ENCODE peak calls at places on chromosomes 16 and 17, in seven cellular contexts. One of them, this sample, is unnamed. For H3K4me1, the result is how much of the 10 kb centered on the place peaks cover.

GRCh38 chr16:88479795-88480760 is 27.0 kb downstream of the ZFPM1 start:
- DNase-seq in HepG2: no peak
- DNase-seq in GM12878: no peak
- DNase-seq in H1: no peak
- DNase-seq in HCT116: no peak
- DNase-seq in SK-N-SH: no peak
- DNase-seq in K562: no peak
- DNase-seq in this sample: no peak

GRCh38 chr17:50194441-50195195 is 6.8 kb downstream of the COL1A1 start:
- DNase-seq in HepG2: no peak
- DNase-seq in GM12878: no peak
- DNase-seq in H1: no peak
- DNase-seq in HCT116: no peak
- DNase-seq in SK-N-SH: no peak
- DNase-seq in K562: no peak
- DNase-seq in this sample: no peak

GRCh38 chr16:19264123-19264673 is 21.3 kb upstream of the CLEC19A start:
- DNase-seq in HepG2: no peak
- DNase-seq in GM12878: no peak
- DNase-seq in H1: no peak
- DNase-seq in HCT116: no peak
- DNase-seq in SK-N-SH: no peak
- DNase-seq in K562: no peak
- DNase-seq in this sample: no peak

GRCh38 chr17:57707892-57708291 is 37.2 kb downstream of the CCDC182 start:
- DNase-seq in HepG2: no peak
- DNase-seq in GM12878: no peak
- DNase-seq in H1: peak
- DNase-seq in HCT116: no peak
- DNase-seq in SK-N-SH: peak
- DNase-seq in K562: no peak
- DNase-seq in this sample: peak

GRCh38 chr16:48011466-48011865 is 144.3 kb downstream of the ABCC12 start:
- DNase-seq in HepG2: no peak
- DNase-seq in GM12878: no peak
- DNase-seq in H1: no peak
- DNase-seq in HCT116: no peak
- DNase-seq in SK-N-SH: no peak
- DNase-seq in K562: no peak
- DNase-seq in this sample: no peak

GRCh38 chr16:30659507-30660423 is 1.5 kb downstream of the FBRS start:
- DNase-seq in HepG2: no peak
- DNase-seq in GM12878: no peak
- DNase-seq in H1: no peak
- DNase-seq in HCT116: no peak
- DNase-seq in SK-N-SH: peak
- DNase-seq in K562: no peak
- DNase-seq in this sample: peak

GRCh38 chr16:19323596-19323995 is 38.1 kb downstream of the CLEC19A start:
- DNase-seq in HepG2: no peak
- DNase-seq in GM12878: no peak
- DNase-seq in H1: no peak
- DNase-seq in HCT116: no peak
- DNase-seq in SK-N-SH: no peak
- DNase-seq in K562: no peak
- DNase-seq in this sample: no peak

GRCh38 chr17:28811594-28812135 is 30.9 kb downstream of the FAM222B start:
- DNase-seq in HepG2: peak
- DNase-seq in GM12878: no peak
- DNase-seq in H1: no peak
- DNase-seq in HCT116: peak
- DNase-seq in SK-N-SH: peak
- DNase-seq in K562: peak
- DNase-seq in this sample: no peak

GRCh38 chr16:30567160-30567990 is 4.1 kb downstream of the ZNF688 start:
- DNase-seq in HepG2: no peak
- DNase-seq in GM12878: no peak
- DNase-seq in H1: no peak
- DNase-seq in HCT116: no peak
- DNase-seq in SK-N-SH: no peak
- DNase-seq in K562: no peak
- DNase-seq in this sample: no peak

GRCh38 chr17:31739300-31739699 is 119.7 kb downstream of the COPRS start:
- DNase-seq in HepG2: no peak
- DNase-seq in GM12878: no peak
- DNase-seq in H1: no peak
- DNase-seq in HCT116: no peak
- DNase-seq in SK-N-SH: no peak
- DNase-seq in K562: no peak
- DNase-seq in this sample: no peak

GRCh38 chr17:31738488-31738887 is 120.6 kb downstream of the COPRS start:
- DNase-seq in HepG2: no peak
- DNase-seq in GM12878: no peak
- DNase-seq in H1: no peak
- DNase-seq in HCT116: no peak
- DNase-seq in SK-N-SH: no peak
- DNase-seq in K562: no peak
- DNase-seq in this sample: no peak

GRCh38 chr17:31738067-31738466 is 121.0 kb downstream of the COPRS start:
- DNase-seq in HepG2: no peak
- DNase-seq in GM12878: no peak
- DNase-seq in H1: no peak
- DNase-seq in HCT116: no peak
- DNase-seq in SK-N-SH: no peak
- DNase-seq in K562: no peak
- DNase-seq in this sample: no peak

GRCh38 chr17:31741371-31741770 is 117.7 kb downstream of the COPRS start:
- DNase-seq in HepG2: no peak
- DNase-seq in GM12878: no peak
- DNase-seq in H1: no peak
- DNase-seq in HCT116: no peak
- DNase-seq in SK-N-SH: no peak
- DNase-seq in K562: no peak
- DNase-seq in this sample: no peak

DNA sequence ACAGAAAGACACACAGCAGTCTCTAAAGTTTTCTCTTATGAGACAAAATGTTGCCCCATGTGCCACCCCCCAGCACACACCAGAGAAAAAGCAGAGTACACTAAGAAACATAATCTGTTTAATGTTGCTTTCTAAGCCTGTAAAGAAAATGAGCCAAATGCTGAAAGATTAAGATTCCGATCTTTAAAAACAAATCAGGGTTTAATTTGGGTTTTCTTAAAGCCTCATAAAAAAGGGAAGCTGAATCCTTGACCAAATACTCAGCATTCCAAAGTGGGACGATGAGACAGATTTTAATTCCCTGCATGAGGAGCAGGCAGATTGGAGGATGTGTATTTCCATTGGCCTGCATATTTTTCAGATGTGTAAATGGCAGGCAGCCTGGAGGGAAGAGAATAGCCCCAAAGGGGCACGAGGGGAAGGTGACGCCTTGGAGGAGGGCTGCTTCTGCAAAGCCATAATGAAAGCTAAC is 118.4 kb downstream of the COPRS start:
- DNase-seq in HepG2: no peak
- DNase-seq in GM12878: no peak
- DNase-seq in H1: no peak
- DNase-seq in HCT116: no peak
- DNase-seq in SK-N-SH: no peak
- DNase-seq in K562: no peak
- DNase-seq in this sample: no peak
- H3K4me1 ChIP-seq in HepG2: under half
- H3K4me1 ChIP-seq in GM12878: under half
- H3K4me1 ChIP-seq in H1: under half
- H3K4me1 ChIP-seq in HCT116: under half
- H3K4me1 ChIP-seq in SK-N-SH: under half
- H3K4me1 ChIP-seq in K562: under half
- H3K4me1 ChIP-seq in this sample: under half

GRCh38 chr17:80123791-80124190 is 22.4 kb downstream of the GAA start:
- DNase-seq in HepG2: no peak
- DNase-seq in GM12878: no peak
- DNase-seq in H1: no peak
- DNase-seq in HCT116: no peak
- DNase-seq in SK-N-SH: no peak
- DNase-seq in K562: no peak
- DNase-seq in this sample: no peak
- TF ChIP-seq YY1 in HepG2: no peak
- TF ChIP-seq YY1 in GM12878: no peak
- TF ChIP-seq YY1 in H1: no peak
- TF ChIP-seq YY1 in HCT116: no peak
- TF ChIP-seq YY1 in SK-N-SH: no peak
- TF ChIP-seq YY1 in K562: no peak
- TF ChIP-seq YY1 in this sample: no peak

GRCh38 chr17:48561894-48562810 is 16.0 kb downstream of the HOXB4 start:
- DNase-seq in HepG2: no peak
- DNase-seq in GM12878: peak
- DNase-seq in H1: no peak
- DNase-seq in HCT116: no peak
- DNase-seq in SK-N-SH: no peak
- DNase-seq in K562: no peak
- DNase-seq in this sample: no peak

GRCh38 chr17:48563385-48563838 is 14.7 kb downstream of the HOXB4 start:
- DNase-seq in HepG2: no peak
- DNase-seq in GM12878: no peak
- DNase-seq in H1: no peak
- DNase-seq in HCT116: no peak
- DNase-seq in SK-N-SH: no peak
- DNase-seq in K562: no peak
- DNase-seq in this sample: no peak

GRCh38 chr17:48564200-48565023 is 13.7 kb downstream of the HOXB4 start:
- DNase-seq in HepG2: no peak
- DNase-seq in GM12878: no peak
- DNase-seq in H1: no peak
- DNase-seq in HCT116: no peak
- DNase-seq in SK-N-SH: no peak
- DNase-seq in K562: no peak
- DNase-seq in this sample: no peak

GRCh38 chr17:48563867-48564199 is 14.3 kb downstream of the HOXB4 start:
- DNase-seq in HepG2: no peak
- DNase-seq in GM12878: no peak
- DNase-seq in H1: no peak
- DNase-seq in HCT116: no peak
- DNase-seq in SK-N-SH: no peak
- DNase-seq in K562: no peak
- DNase-seq in this sample: no peak

DNA sequence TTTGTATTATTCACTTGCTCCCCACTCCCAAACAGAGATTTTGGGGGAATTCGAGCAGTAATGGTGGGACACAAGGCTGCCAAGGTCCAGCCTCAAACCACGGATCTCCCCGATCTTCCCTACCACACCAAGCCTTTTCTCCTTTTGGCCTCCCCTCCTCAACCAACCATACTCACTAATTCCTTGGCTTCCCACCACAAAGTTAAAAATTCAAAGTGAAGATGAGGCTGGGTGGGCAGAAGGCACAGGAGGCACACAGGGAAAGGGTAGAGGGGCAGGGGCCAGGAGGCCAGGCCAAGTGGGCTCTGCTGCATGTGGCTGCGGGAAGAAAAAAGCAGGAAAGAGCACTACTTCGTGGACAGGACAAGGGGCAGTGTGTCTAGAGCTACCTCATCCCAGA is 15.2 kb downstream of the HOXB4 start:
- DNase-seq in HepG2: no peak
- DNase-seq in GM12878: no peak
- DNase-seq in H1: no peak
- DNase-seq in HCT116: no peak
- DNase-seq in SK-N-SH: no peak
- DNase-seq in K562: no peak
- DNase-seq in this sample: no peak
- H3K4me1 ChIP-seq in HepG2: under half
- H3K4me1 ChIP-seq in GM12878: under half
- H3K4me1 ChIP-seq in H1: under half
- H3K4me1 ChIP-seq in HCT116: under half
- H3K4me1 ChIP-seq in SK-N-SH: under half
- H3K4me1 ChIP-seq in K562: under half
- H3K4me1 ChIP-seq in this sample: under half

DNA sequence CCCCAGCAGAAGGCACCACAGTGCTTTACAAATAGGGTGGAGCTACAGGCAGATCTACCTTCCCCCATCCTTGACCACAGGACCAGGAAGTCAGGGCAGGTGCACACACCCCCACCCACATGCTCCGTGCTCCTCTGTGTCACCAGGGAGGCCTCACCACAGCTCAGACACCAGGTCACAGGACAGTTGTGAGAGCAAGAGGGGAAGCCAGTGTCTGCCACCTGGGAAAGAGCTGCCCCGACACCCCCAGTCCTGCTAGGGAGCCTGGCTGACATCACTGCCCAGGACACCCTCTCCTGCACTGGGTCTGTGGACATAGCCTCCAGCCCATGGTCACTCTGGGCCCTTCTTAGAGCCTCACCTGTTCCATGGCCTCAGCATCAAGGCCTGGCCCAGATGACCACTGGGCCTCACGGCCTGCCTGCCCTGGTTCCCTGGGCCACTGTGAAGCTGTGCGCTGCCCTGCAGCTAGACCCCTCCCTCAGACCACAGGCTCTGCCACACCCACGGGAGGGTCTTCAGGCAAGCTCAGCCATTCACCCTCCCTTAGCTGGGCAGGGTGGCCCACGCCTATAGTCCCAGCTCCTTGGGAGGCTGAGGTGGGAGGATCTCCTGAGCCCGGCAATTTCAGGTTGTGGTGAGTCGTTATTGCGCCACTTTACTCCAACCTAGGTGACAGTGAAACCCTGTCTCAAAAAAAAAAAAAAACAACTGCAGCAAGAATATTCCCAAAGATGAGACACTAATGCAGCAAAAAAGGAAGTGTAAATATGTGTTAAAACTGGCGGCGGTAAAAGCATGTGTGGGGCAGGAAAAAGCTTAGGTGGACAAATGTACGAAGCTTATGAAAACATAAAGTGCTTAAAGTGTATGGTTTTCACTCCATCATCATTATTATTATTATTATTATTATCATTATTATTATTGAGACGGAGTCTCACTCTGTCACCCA is 14.2 kb downstream of the POLR3K start:
- DNase-seq in HepG2: no peak
- DNase-seq in GM12878: peak
- DNase-seq in H1: no peak
- DNase-seq in HCT116: no peak
- DNase-seq in SK-N-SH: no peak
- DNase-seq in K562: no peak
- DNase-seq in this sample: no peak
- TF ChIP-seq YY1 in HepG2: no peak
- TF ChIP-seq YY1 in GM12878: no peak
- TF ChIP-seq YY1 in H1: no peak
- TF ChIP-seq YY1 in HCT116: no peak
- TF ChIP-seq YY1 in SK-N-SH: no peak
- TF ChIP-seq YY1 in K562: no peak
- TF ChIP-seq YY1 in this sample: no peak